ENCODE peak calls at places on chromosomes 1 and 21, in nine cellular contexts. G is foreskin fibroblast, O is cardiac fibroblast, S is astrocyte of the spinal cord, M is left ventricle myocardium inferior, L is heart left ventricle, P is fibroblast of pulmonary artery, I is ovary, H is fibroblast of villous mesenchyme. N is an unnamed sample.

GRCh38 chr1:234554478-234555311 is 55.3 kb downstream of the IRF2BP2 start:
- DNase-seq in G (no peak), O (no peak), S (peak), M (no peak), L (no peak), P (peak), I (no peak), H (no peak), N (no peak)

GRCh38 chr1:185317886-185318310 is 855 bp upstream of the IVNS1ABP start:
- DNase-seq in G (no peak), O (peak), S (no peak), M (no peak), L (peak), P (no peak), I (no peak), H (peak), N (peak)

GRCh38 chr1:148166558-148167492 is 14.7 kb upstream of the NBPF11 start:
- DNase-seq in G (no peak), O (no peak), S (no peak), M (no peak), L (no peak), P (no peak), I (no peak), H (no peak), N (no peak)

GRCh38 chr21:46219591-46220239 is 8.9 kb downstream of the LSS start:
- DNase-seq in G (no peak), O (no peak), S (no peak), M (peak), L (peak), P (no peak), I (no peak), H (no peak), N (no peak)

GRCh38 chr1:26482921-26483320 is 10.7 kb downstream of the HMGN2 start:
- DNase-seq in G (no peak), O (no peak), S (peak), M (no peak), L (no peak), P (peak), I (no peak), H (no peak), N (no peak)

GRCh38 chr1:93681549-93682412 is at the start of gene BCAR3:
- DNase-seq in G (peak), O (peak), S (peak), M (peak), L (peak), P (peak), I (peak), H (peak), N (peak)

GRCh38 chr1:201825245-201825644 is 3.7 kb upstream of the IPO9 start:
- DNase-seq in G (no peak), O (no peak), S (no peak), M (no peak), L (no peak), P (no peak), I (no peak), H (no peak), N (no peak)

GRCh38 chr1:230747139-230747730 is at the start of gene CAPN9:
- DNase-seq in G (no peak), O (no peak), S (no peak), M (no peak), L (no peak), P (no peak), I (no peak), H (no peak), N (no peak)

GRCh38 chr1:202625416-202626360 is 84.6 kb downstream of the SYT2 start:
- DNase-seq in G (peak), O (peak), S (peak), M (peak), L (peak), P (peak), I (peak), H (peak), N (peak)

GRCh38 chr21:45096216-45096615 is 21.8 kb downstream of the ADARB1 start:
- DNase-seq in G (no peak), O (no peak), S (no peak), M (no peak), L (no peak), P (no peak), I (no peak), H (no peak), N (no peak)

GRCh38 chr1:91895832-91896556 is 10.0 kb upstream of the TGFBR3 start:
- DNase-seq in G (no peak), O (no peak), S (no peak), M (no peak), L (no peak), P (no peak), I (no peak), H (peak), N (no peak)

GRCh38 chr1:113453771-113454083 is 63.4 kb downstream of the MAGI3 start:
- DNase-seq in G (no peak), O (no peak), S (no peak), M (no peak), L (no peak), P (no peak), I (no peak), H (no peak), N (no peak)

GRCh38 chr1:218945050-218945449 is 228.6 kb upstream of the LYPLAL1 start:
- DNase-seq in G (peak), O (peak), S (peak), M (no peak), L (no peak), P (peak), I (no peak), H (no peak), N (no peak)

GRCh38 chr1:53594391-53595180 is 135.4 kb downstream of the DMRTB1 start:
- DNase-seq in G (no peak), O (no peak), S (no peak), M (no peak), L (no peak), P (no peak), I (no peak), H (no peak), N (no peak)

GRCh38 chr21:44601596-44602473 is 1.4 kb downstream of the KRTAP10-7 start:
- DNase-seq in G (no peak), O (no peak), S (no peak), M (no peak), L (no peak), P (no peak), I (no peak), H (no peak), N (no peak)

GRCh38 chr21:15823486-15824150 is 93.8 kb downstream of the USP25 start:
- DNase-seq in G (no peak), O (no peak), S (no peak), M (no peak), L (no peak), P (no peak), I (no peak), H (no peak), N (no peak)

GRCh38 chr1:222167111-222167510 is 380.8 kb downstream of the HHIPL2 start:
- DNase-seq in G (peak), O (peak), S (peak), M (peak), L (no peak), P (peak), I (no peak), H (peak), N (peak)

GRCh38 chr1:210730023-210730422 is 401.3 kb downstream of the HHAT start:
- DNase-seq in G (no peak), O (no peak), S (no peak), M (no peak), L (no peak), P (no peak), I (no peak), H (no peak), N (no peak)

GRCh38 chr1:226125831-226126230 is 60.7 kb downstream of the ACBD3 start:
- DNase-seq in G (no peak), O (no peak), S (no peak), M (no peak), L (no peak), P (no peak), I (no peak), H (no peak), N (no peak)

GRCh38 chr1:14745815-14746214 is 147.3 kb downstream of the KAZN start:
- DNase-seq in G (no peak), O (no peak), S (no peak), M (no peak), L (no peak), P (no peak), I (no peak), H (no peak), N (no peak)

GRCh38 chr21:43188712-43189151 is 19.9 kb downstream of the CRYAA start:
- DNase-seq in G (no peak), O (no peak), S (no peak), M (no peak), L (peak), P (no peak), I (no peak), H (no peak), N (peak)

GRCh38 chr21:45959182-45959581 is 22.4 kb upstream of the COL6A1 start:
- DNase-seq in G (no peak), O (no peak), S (no peak), M (no peak), L (no peak), P (no peak), I (no peak), H (peak), N (no peak)

GRCh38 chr1:172608098-172608601 is 50.8 kb upstream of the FASLG start:
- DNase-seq in G (no peak), O (no peak), S (no peak), M (no peak), L (no peak), P (no peak), I (no peak), H (no peak), N (no peak)

GRCh38 chr1:2949966-2950925 is 71.0 kb upstream of the ACTRT2 start:
- DNase-seq in G (no peak), O (no peak), S (no peak), M (peak), L (peak), P (no peak), I (no peak), H (no peak), N (peak)

GRCh38 chr1:160354388-160354985 is 11.3 kb downstream of the NCSTN start:
- DNase-seq in G (no peak), O (peak), S (peak), M (no peak), L (no peak), P (peak), I (no peak), H (peak), N (no peak)

GRCh38 chr1:48611841-48612240 is 139.8 kb upstream of the SPATA6 start:
- DNase-seq in G (no peak), O (no peak), S (no peak), M (no peak), L (no peak), P (no peak), I (no peak), H (no peak), N (no peak)

GRCh38 chr1:90713741-90714509 is 3.2 kb downstream of the BARHL2 start:
- DNase-seq in G (no peak), O (no peak), S (no peak), M (no peak), L (no peak), P (no peak), I (no peak), H (no peak), N (no peak)

GRCh38 chr21:16420086-16420724 is 690.4 kb downstream of the USP25 start:
- DNase-seq in G (peak), O (peak), S (peak), M (peak), L (peak), P (peak), I (peak), H (peak), N (no peak)

GRCh38 chr1:39178541-39179431 is 25.7 kb upstream of the MACF1 start:
- DNase-seq in G (peak), O (peak), S (peak), M (no peak), L (no peak), P (peak), I (no peak), H (peak), N (no peak)

GRCh38 chr1:222886194-222887126 is 71.6 kb downstream of the DISP1 start:
- DNase-seq in G (no peak), O (no peak), S (no peak), M (no peak), L (no peak), P (no peak), I (no peak), H (peak), N (no peak)

GRCh38 chr1:248853668-248854375 is 5.1 kb downstream of the ZNF692 start:
- DNase-seq in G (no peak), O (no peak), S (no peak), M (no peak), L (no peak), P (no peak), I (no peak), H (no peak), N (no peak)

GRCh38 chr1:232110281-232111090 is 483.9 kb downstream of the DISC1 start:
- DNase-seq in G (peak), O (peak), S (peak), M (no peak), L (no peak), P (no peak), I (no peak), H (peak), N (no peak)

GRCh38 chr1:64966158-64966963 is at the start of gene JAK1:
- DNase-seq in G (peak), O (peak), S (peak), M (peak), L (peak), P (peak), I (peak), H (peak), N (peak)

DNA sequence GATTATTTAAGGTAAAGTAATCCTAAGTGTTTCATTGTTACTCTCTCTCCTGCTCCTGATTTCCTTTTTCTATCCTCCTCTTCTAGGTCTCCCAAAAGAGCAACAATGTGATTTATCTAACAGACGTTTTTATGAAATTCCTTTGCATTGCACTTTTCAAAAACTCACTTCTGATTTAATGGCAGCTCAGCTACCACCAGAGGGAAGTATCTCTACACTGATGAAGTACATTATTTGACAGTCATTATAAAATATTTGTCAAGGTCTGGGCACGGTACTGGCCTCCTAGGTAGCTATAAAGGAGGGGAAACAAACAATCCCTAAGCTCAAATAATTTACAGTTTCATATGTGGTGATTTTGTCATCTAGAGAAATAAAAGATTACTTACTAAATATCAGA is 15.6 kb downstream of the TMPRSS15 start:
- DNase-seq in G (no peak), O (no peak), S (no peak), M (no peak), L (no peak), P (no peak), I (no peak), H (no peak), N (no peak)
- TF ChIP-seq CTCF in G (no peak), O (no peak), S (no peak), M (no peak), L (no peak), P (no peak), I (no peak), H (no peak), N (no peak)

GRCh38 chr1:111406325-111406768 is 21.2 kb downstream of the OVGP1 start:
- DNase-seq in G (no peak), O (peak), S (no peak), M (no peak), L (no peak), P (peak), I (peak), H (no peak), N (no peak)
- H3K4me3 ChIP-seq in G (no peak), O (no peak), S (no peak), M (no peak), L (no peak), P (no peak), I (no peak), H (no peak), N (no peak)

DNA sequence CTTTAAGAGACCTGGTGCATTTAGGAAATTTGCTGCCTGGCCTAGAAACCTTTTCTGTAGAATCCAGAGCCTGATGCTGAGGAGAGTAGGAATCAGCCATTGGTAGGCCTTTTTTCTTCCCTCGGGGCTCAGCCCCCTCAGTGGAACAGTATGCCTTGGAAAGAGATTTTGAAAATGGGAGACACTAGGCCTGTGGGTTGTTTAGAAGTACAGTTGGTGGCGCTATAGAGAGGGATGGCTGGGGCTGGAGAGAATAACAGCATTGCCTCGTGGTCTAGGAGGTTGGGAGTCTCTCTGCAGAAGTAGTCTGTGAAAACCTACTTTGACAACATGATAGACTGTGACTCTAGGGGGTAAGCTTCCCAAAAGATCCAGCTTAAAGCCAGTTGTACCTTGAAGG is 8.2 kb downstream of the KIF2C start:
- DNase-seq in G (no peak), O (no peak), S (no peak), M (no peak), L (no peak), P (no peak), I (no peak), H (no peak), N (no peak)
- TF ChIP-seq CTCF in G (no peak), O (no peak), S (no peak), M (no peak), L (no peak), P (no peak), I (no peak), H (no peak), N (no peak)

GRCh38 chr1:25167269-25168192 is 64.8 kb downstream of the SYF2 start:
- DNase-seq in G (no peak), O (no peak), S (no peak), M (no peak), L (no peak), P (no peak), I (no peak), H (no peak), N (no peak)
- H3K4me3 ChIP-seq in G (no peak), O (no peak), S (no peak), M (no peak), L (no peak), P (no peak), I (no peak), H (no peak), N (no peak)

DNA sequence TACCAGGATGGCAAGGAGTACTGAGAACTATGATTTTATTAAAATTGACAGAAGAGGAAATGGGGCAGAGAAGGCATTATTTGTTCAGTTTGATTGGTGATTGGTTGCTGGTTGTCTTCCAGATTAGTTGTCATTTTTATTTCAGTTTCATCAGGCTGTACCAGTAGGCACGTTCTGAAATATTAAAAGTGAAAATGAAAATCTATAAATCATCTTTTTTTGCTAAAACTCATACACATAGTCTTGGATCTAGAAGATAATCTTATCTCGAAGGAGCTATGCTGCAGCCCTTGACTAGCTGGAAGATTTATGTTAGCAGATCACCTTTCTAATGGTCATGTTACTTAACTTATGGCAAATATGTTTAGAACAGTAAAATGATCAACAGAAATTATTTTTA is 29.0 kb downstream of the NEK7 start:
- DNase-seq in G (no peak), O (no peak), S (no peak), M (no peak), L (no peak), P (no peak), I (no peak), H (no peak), N (no peak)
- TF ChIP-seq CTCF in G (no peak), O (no peak), S (no peak), M (no peak), L (no peak), P (no peak), I (no peak), H (no peak), N (no peak)

N was measured in kidney.